ENCODE peak calls at places on chromosomes 6 and 20, in five cellular contexts. I is AG04450, O is SK-N-DZ, R is T-cell, Q is AG09319. M is an unnamed sample.

GRCh38 chr6:42406296-42407280 is 45.1 kb downstream of the TRERF1 start:
- DNase-seq in O (no peak), R (no peak), I (no peak), Q (no peak), M (no peak)

GRCh38 chr6:155084431-155085123 is 89.5 kb downstream of the TIAM2 start:
- DNase-seq in R (no peak), Q (no peak), I (no peak), O (no peak), M (no peak)

GRCh38 chr6:106446287-106446885 is 85.9 kb downstream of the CRYBG1 start:
- DNase-seq in O (no peak), I (no peak), R (no peak), Q (no peak), M (no peak)

GRCh38 chr20:4471221-4471620 is 250.5 kb upstream of the PRND start:
- DNase-seq in Q (no peak), R (no peak), I (no peak), O (no peak), M (no peak)

GRCh38 chr20:50111120-50111828 is 1.7 kb downstream of the UBE2V1 start:
- DNase-seq in R (no peak), O (no peak), I (no peak), Q (no peak), M (no peak)

GRCh38 chr20:37386505-37387201 is 40.7 kb downstream of the SRC start:
- DNase-seq in R (no peak), I (no peak), O (peak; percentile 62), Q (no peak), M (no peak)

GRCh38 chr6:63904844-63905243 is 269.2 kb downstream of the PHF3 start:
- DNase-seq in I (no peak), Q (no peak), O (peak; percentile 11), R (no peak), M (no peak)

GRCh38 chr6:37473364-37474095 is 26.2 kb downstream of the CCDC167 start:
- DNase-seq in R (no peak), Q (peak; percentile 18), O (no peak), I (no peak), M (no peak)

GRCh38 chr6:44481056-44481455 is 93.5 kb downstream of the CDC5L start:
- DNase-seq in O (no peak), I (no peak), Q (no peak), R (no peak), M (no peak)

GRCh38 chr20:50354690-50355592 is 155.2 kb upstream of the PTPN1 start:
- DNase-seq in Q (no peak), O (no peak), R (no peak), I (no peak), M (no peak)

GRCh38 chr6:35487653-35488516 is 9.0 kb downstream of the TEAD3 start:
- DNase-seq in O (no peak), Q (no peak), I (no peak), R (no peak), M (no peak)

GRCh38 chr6:128743974-128744765 is 138.8 kb upstream of the LAMA2 start:
- DNase-seq in O (no peak), R (no peak), I (no peak), Q (no peak), M (no peak)

GRCh38 chr6:30965140-30965601 is 18.3 kb upstream of the MUC21 start:
- DNase-seq in Q (no peak), I (no peak), R (no peak), O (no peak), M (no peak)

GRCh38 chr20:13777171-13777601 is 7.5 kb downstream of the ESF1 start:
- DNase-seq in Q (no peak), I (no peak), O (no peak), R (no peak), M (no peak)

GRCh38 chr6:42390228-42390934 is 61.3 kb downstream of the TRERF1 start:
- DNase-seq in R (peak; percentile 48), Q (no peak), O (no peak), I (no peak), M (peak; percentile 26)

GRCh38 chr20:47821481-47822100 is 36.3 kb upstream of the SULF2 start:
- DNase-seq in I (no peak), Q (no peak), O (no peak), R (no peak), M (no peak)

GRCh38 chr6:6781877-6782236 is 193.3 kb downstream of the LY86 start:
- DNase-seq in O (no peak), R (no peak), I (no peak), Q (no peak), M (no peak)

GRCh38 chr20:4041748-4042411 is 26.5 kb upstream of the RNF24 start:
- DNase-seq in I (no peak), Q (no peak), O (no peak), R (no peak), M (no peak)

GRCh38 chr6:132298344-132298949 is 102.8 kb downstream of the MOXD1 start:
- DNase-seq in Q (no peak), R (peak; percentile 10), O (peak; percentile 71), I (peak; percentile 37), M (peak; percentile 8)

GRCh38 chr6:42704251-42704936 is 18.0 kb downstream of the PRPH2 start:
- DNase-seq in Q (no peak), O (peak; percentile 88), I (no peak), R (no peak), M (no peak)

GRCh38 chr20:57986776-57987175 is 241.7 kb downstream of the ANKRD60 start:
- DNase-seq in I (no peak), Q (no peak), R (no peak), O (no peak), M (no peak)

GRCh38 chr6:6619415-6619814 is 30.9 kb downstream of the LY86 start:
- DNase-seq in Q (no peak), R (no peak), I (no peak), O (no peak), M (no peak)

GRCh38 chr20:51034461-51034860 is 11.6 kb upstream of the KCNG1 start:
- DNase-seq in I (no peak), Q (no peak), O (no peak), R (no peak), M (no peak)

GRCh38 chr6:127302728-127303675 is 36.3 kb downstream of the RNF146 start:
- DNase-seq in O (no peak), Q (no peak), I (no peak), R (peak; percentile 20), M (peak; percentile 19)

GRCh38 chr6:90490030-90490429 is 96.8 kb downstream of the MAP3K7 start:
- DNase-seq in Q (no peak), I (no peak), R (no peak), O (no peak), M (no peak)

GRCh38 chr6:108653864-108654402 is 93.2 kb downstream of the FOXO3 start:
- DNase-seq in Q (no peak), R (no peak), O (no peak), I (no peak), M (no peak)

GRCh38 chr20:35571566-35571965 is 29.7 kb downstream of the ERGIC3 start:
- DNase-seq in I (no peak), O (no peak), R (no peak), Q (no peak), M (no peak)

GRCh38 chr6:33339193-33339592 is 21.6 kb upstream of the ZBTB22 start:
- DNase-seq in O (no peak), Q (no peak), R (no peak), I (no peak), M (no peak)

GRCh38 chr20:41654884-41655283 is 36.7 kb upstream of the CHD6 start:
- DNase-seq in Q (no peak), O (no peak), I (no peak), R (no peak), M (no peak)

GRCh38 chr6:119521251-119521650 is 171.7 kb upstream of the MAN1A1 start:
- DNase-seq in I (no peak), Q (no peak), R (no peak), O (no peak), M (no peak)

GRCh38 chr6:88695936-88696335 is 267.5 kb downstream of the RNGTT start:
- DNase-seq in Q (no peak), O (no peak), I (no peak), R (no peak), M (no peak)

GRCh38 chr6:82239597-82239996 is 7.9 kb downstream of the IBTK start:
- DNase-seq in R (no peak), O (no peak), Q (no peak), I (no peak), M (no peak)